ENCODE peak calls at places on chromosomes 12 and 14, in four cellular contexts. E is HCT116, F is endodermal cell, Y is cardiac muscle cell. L is an unnamed sample.

GRCh38 chr12:108573310-108573709 is 10.9 kb downstream of the ISCU start:
- DNase-seq in Y (no peak), E (no peak), F (no peak), L (no peak)

GRCh38 chr14:75452900-75453816 is 25.3 kb downstream of the JDP2 start:
- DNase-seq in F (peak; percentile 94), E (no peak), Y (peak; percentile 79), L (peak; percentile 73)

GRCh38 chr14:49939884-49940510 is 47.1 kb downstream of the ARF6 start:
- DNase-seq in Y (no peak), F (no peak), E (no peak), L (no peak)

GRCh38 chr14:76808990-76809389 is 3.7 kb downstream of the ANGEL1 start:
- DNase-seq in E (no peak), Y (no peak), F (no peak), L (no peak)

GRCh38 chr14:104335611-104336010 is 197.2 kb downstream of the KIF26A start:
- DNase-seq in Y (no peak), E (no peak), F (peak; percentile 30), L (no peak)

GRCh38 chr14:99182548-99183115 is 89.4 kb downstream of the BCL11B start:
- DNase-seq in Y (no peak), E (no peak), F (no peak), L (no peak)

GRCh38 chr12:127655691-127656090 is 611.3 kb upstream of the TMEM132C start:
- DNase-seq in E (no peak), F (no peak), Y (no peak), L (no peak)

GRCh38 chr14:99430491-99430890 is 50.2 kb downstream of the SETD3 start:
- DNase-seq in E (no peak), F (peak; percentile 86), Y (peak; percentile 34), L (no peak)

GRCh38 chr12:31876568-31877424 is 82.4 kb upstream of the RESF1 start:
- DNase-seq in Y (no peak), E (no peak), F (no peak), L (no peak)

GRCh38 chr12:4615667-4616066 is 33.2 kb downstream of the AKAP3 start:
- DNase-seq in F (no peak), E (no peak), Y (no peak), L (no peak)

GRCh38 chr12:68932123-68932700 is 759 bp downstream of the CPM start:
- DNase-seq in Y (no peak), F (no peak), E (no peak), L (no peak)

GRCh38 chr12:95551305-95551704 is at the start of gene USP44:
- DNase-seq in F (peak; percentile 90), E (no peak), Y (peak; percentile 13), L (no peak)

GRCh38 chr12:120055231-120055630 is 61.3 kb downstream of the RAB35 start:
- DNase-seq in E (no peak), F (no peak), Y (no peak), L (no peak)

GRCh38 chr14:103522649-103523582 is at the start of gene CKB:
- DNase-seq in F (peak; percentile 88), Y (peak; percentile 88), E (no peak), L (no peak)

GRCh38 chr12:83945871-83946270 is 966.7 kb downstream of the SLC6A15 start:
- DNase-seq in F (no peak), E (peak; percentile 3), Y (no peak), L (no peak)

GRCh38 chr14:57057803-57058202 is 210.9 kb downstream of the EXOC5 start:
- DNase-seq in E (no peak), Y (no peak), F (peak; percentile 57), L (no peak)

GRCh38 chr14:20469242-20469889 is at the start of gene PNP:
- DNase-seq in F (peak; percentile 98), E (peak; percentile 85), Y (peak; percentile 90), L (peak; percentile 96)

GRCh38 chr14:47262801-47263200 is 412.6 kb downstream of the MDGA2 start:
- DNase-seq in F (no peak), Y (no peak), E (no peak), L (no peak)

GRCh38 chr12:126069549-126070165 is 1004.4 kb downstream of the AACS start:
- DNase-seq in E (peak; percentile 45), Y (peak; percentile 67), F (peak; percentile 96), L (no peak)

GRCh38 chr12:56916296-56916995 is 17.8 kb downstream of the SDR9C7 start:
- DNase-seq in Y (no peak), F (no peak), E (no peak), L (no peak)
- H3K27ac ChIP-seq in Y (no peak overlapping the region), F (no peak overlapping the region), E (no peak overlapping the region), L (no peak overlapping the region)

GRCh38 chr12:45232146-45232731 is 16.3 kb downstream of the ANO6 start:
- DNase-seq in E (no peak), F (no peak), Y (no peak), L (no peak)
- H3K4me1 ChIP-seq in E (peaks cover 62% of the 10 kb centered on the region), F (peaks cover 14% of the 10 kb centered on the region), Y (peaks cover 58% of the 10 kb centered on the region), L (peaks cover 55% of the 10 kb centered on the region)

DNA sequence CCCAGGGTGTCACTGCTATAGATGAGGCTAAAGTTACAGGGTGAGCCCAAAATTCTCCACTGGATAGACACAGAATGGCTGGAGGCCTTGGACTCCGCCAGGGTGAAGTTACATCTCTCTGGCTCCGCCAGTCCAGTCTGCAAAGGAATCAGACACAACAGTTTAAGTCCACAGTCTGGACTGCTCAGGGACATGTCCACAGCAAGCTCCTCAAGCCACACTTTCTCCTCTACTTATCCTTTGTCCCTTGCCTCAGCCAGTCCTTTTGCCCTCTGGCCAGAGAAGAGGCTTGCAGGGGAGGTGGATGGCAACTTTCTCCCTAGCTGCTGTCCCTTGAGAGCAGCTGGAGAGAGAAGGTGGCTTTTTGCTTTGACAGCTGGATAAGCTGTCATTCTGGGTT is 28.0 kb downstream of the PTPRB start:
- DNase-seq in E (no peak), Y (peak; percentile 7), F (peak; percentile 65), L (no peak)
- H3K36me3 ChIP-seq in E (no peaks in the 10 kb centered on the region), Y (no peaks in the 10 kb centered on the region), F (no peaks in the 10 kb centered on the region), L (no peaks in the 10 kb centered on the region)

GRCh38 chr14:93029911-93030555 is 85.7 kb downstream of the ITPK1 start:
- DNase-seq in E (no peak), Y (no peak), F (no peak), L (no peak)

GRCh38 chr14:93028724-93029076 is 87.0 kb downstream of the ITPK1 start:
- DNase-seq in F (no peak), E (no peak), Y (no peak), L (no peak)

GRCh38 chr14:93030761-93031160 is 85.0 kb downstream of the ITPK1 start:
- DNase-seq in E (no peak), Y (no peak), F (no peak), L (no peak)

GRCh38 chr14:93029417-93029816 is 86.3 kb downstream of the ITPK1 start:
- DNase-seq in Y (no peak), E (no peak), F (no peak), L (no peak)

GRCh38 chr14:93027810-93028723 is 87.7 kb downstream of the ITPK1 start:
- DNase-seq in Y (no peak), E (no peak), F (no peak), L (no peak)
- H3K27ac ChIP-seq in Y (no peak overlapping the region), E (no peak overlapping the region), F (no peak overlapping the region), L (peak overlapping the region; percentile 58)

L was measured in right atrium auricular region.